ENCODE peak calls at places on chromosome 9, in five cellular contexts. One of them, this sample, is unnamed.

GRCh38 chr9:96062854-96063253 is 187.4 kb downstream of the ERCC6L2 start:
- DNase-seq in HCT116: no peak
- DNase-seq in heart left ventricle: no peak
- DNase-seq in breast epithelium: no peak
- DNase-seq in uterus: no peak
- DNase-seq in this sample: no peak

GRCh38 chr9:17219261-17219660 is 84.4 kb downstream of the CNTLN start:
- DNase-seq in heart left ventricle: no peak
- DNase-seq in breast epithelium: no peak
- DNase-seq in uterus: no peak
- DNase-seq in HCT116: no peak
- DNase-seq in this sample: no peak

GRCh38 chr9:133571491-133571890 is 37.0 kb downstream of the ADAMTSL2 start:
- DNase-seq in heart left ventricle: no peak
- DNase-seq in breast epithelium: no peak
- DNase-seq in uterus: no peak
- DNase-seq in HCT116: no peak
- DNase-seq in this sample: no peak

GRCh38 chr9:91949946-91950664 is at the start of gene ROR2:
- DNase-seq in HCT116: peak; percentile 37
- DNase-seq in breast epithelium: peak; percentile 39
- DNase-seq in heart left ventricle: no peak
- DNase-seq in uterus: peak; percentile 83
- DNase-seq in this sample: peak; percentile 32

GRCh38 chr9:111961011-111961410 is 64.4 kb downstream of the UGCG start:
- DNase-seq in breast epithelium: no peak
- DNase-seq in HCT116: no peak
- DNase-seq in uterus: no peak
- DNase-seq in heart left ventricle: no peak
- DNase-seq in this sample: no peak

GRCh38 chr9:106921341-106921899 is 58.5 kb downstream of the ZNF462 start:
- DNase-seq in heart left ventricle: peak; percentile 66
- DNase-seq in uterus: peak; percentile 25
- DNase-seq in HCT116: peak; percentile 23
- DNase-seq in breast epithelium: no peak
- DNase-seq in this sample: no peak

GRCh38 chr9:80556631-80557030 is 984.9 kb downstream of the TLE4 start:
- DNase-seq in HCT116: no peak
- DNase-seq in uterus: no peak
- DNase-seq in breast epithelium: no peak
- DNase-seq in heart left ventricle: no peak
- DNase-seq in this sample: no peak

GRCh38 chr9:115276621-115277020 is 158.7 kb upstream of the TNC start:
- DNase-seq in uterus: no peak
- DNase-seq in breast epithelium: no peak
- DNase-seq in heart left ventricle: no peak
- DNase-seq in HCT116: no peak
- DNase-seq in this sample: no peak

GRCh38 chr9:686381-686813 is 155.1 kb upstream of the DMRT1 start:
- DNase-seq in uterus: no peak
- DNase-seq in heart left ventricle: no peak
- DNase-seq in breast epithelium: peak; percentile 77
- DNase-seq in HCT116: no peak
- DNase-seq in this sample: no peak

GRCh38 chr9:99059074-99059894 is 45.6 kb upstream of the TGFBR1 start:
- DNase-seq in HCT116: no peak
- DNase-seq in uterus: no peak
- DNase-seq in heart left ventricle: peak; percentile 51
- DNase-seq in breast epithelium: no peak
- DNase-seq in this sample: peak; percentile 69

GRCh38 chr9:110141118-110141797 is 66.7 kb downstream of the C9orf152 start:
- DNase-seq in uterus: peak; percentile 73
- DNase-seq in heart left ventricle: peak; percentile 48
- DNase-seq in breast epithelium: peak; percentile 77
- DNase-seq in HCT116: no peak
- DNase-seq in this sample: peak; percentile 49

GRCh38 chr9:22124263-22125011 is 115.3 kb upstream of the CDKN2B start:
- DNase-seq in HCT116: no peak
- DNase-seq in breast epithelium: no peak
- DNase-seq in uterus: no peak
- DNase-seq in heart left ventricle: no peak
- DNase-seq in this sample: no peak
- TF ChIP-seq POLR2A in HCT116: no peak
- TF ChIP-seq POLR2A in breast epithelium: no peak
- TF ChIP-seq POLR2A in uterus: no peak
- TF ChIP-seq POLR2A in heart left ventricle: no peak
- TF ChIP-seq POLR2A in this sample: no peak

GRCh38 chr9:136920069-136920468 is 24.5 kb downstream of the FBXW5 start:
- DNase-seq in HCT116: no peak
- DNase-seq in uterus: no peak
- DNase-seq in heart left ventricle: no peak
- DNase-seq in breast epithelium: no peak
- DNase-seq in this sample: peak; percentile 53

GRCh38 chr9:136917902-136918301 is 26.6 kb downstream of the FBXW5 start:
- DNase-seq in HCT116: no peak
- DNase-seq in uterus: no peak
- DNase-seq in heart left ventricle: no peak
- DNase-seq in breast epithelium: no peak
- DNase-seq in this sample: no peak

GRCh38 chr9:136916330-136917184 is 28.0 kb downstream of the FBXW5 start:
- DNase-seq in HCT116: no peak
- DNase-seq in breast epithelium: no peak
- DNase-seq in heart left ventricle: no peak
- DNase-seq in uterus: no peak
- DNase-seq in this sample: peak; percentile 47

GRCh38 chr9:136913701-136914438 is 27.6 kb downstream of the TRAF2 start:
- DNase-seq in breast epithelium: no peak
- DNase-seq in uterus: no peak
- DNase-seq in heart left ventricle: no peak
- DNase-seq in HCT116: no peak
- DNase-seq in this sample: no peak

DNA sequence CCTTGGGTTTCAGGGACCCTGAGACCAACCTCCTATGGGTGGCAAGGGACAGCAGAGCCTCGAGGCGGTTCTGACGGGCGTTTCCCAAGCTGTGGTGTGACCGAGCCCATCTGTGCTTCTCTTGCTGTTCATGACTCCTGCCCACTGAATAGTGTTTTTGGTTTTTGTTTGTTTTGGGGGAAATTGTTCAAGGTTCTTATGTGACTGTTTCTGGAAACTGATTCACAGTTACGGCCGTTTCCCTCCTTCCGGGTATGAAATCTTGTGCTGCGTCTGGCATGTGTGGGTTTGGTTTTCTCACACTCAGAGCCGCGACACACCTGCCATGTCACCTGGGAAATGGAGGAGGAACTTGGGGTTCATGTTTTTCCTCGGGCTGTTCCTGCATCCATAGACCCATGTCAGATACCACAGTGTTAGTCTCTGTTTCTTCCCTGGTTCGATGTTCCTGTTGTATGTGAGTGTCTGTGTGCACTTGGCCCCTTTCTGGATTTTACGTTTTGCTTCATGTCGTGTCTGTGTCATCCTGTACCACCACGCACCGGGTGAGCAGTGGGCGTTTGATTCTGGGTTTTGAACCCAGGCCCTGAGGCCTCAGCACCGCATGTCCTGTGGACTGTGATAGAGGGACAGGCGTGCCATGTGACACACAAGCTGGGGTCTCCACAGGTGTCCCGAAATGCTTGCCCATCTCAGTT is 28.8 kb downstream of the FBXW5 start:
- DNase-seq in breast epithelium: no peak
- DNase-seq in heart left ventricle: no peak
- DNase-seq in HCT116: no peak
- DNase-seq in uterus: no peak
- DNase-seq in this sample: no peak
- H3K27ac ChIP-seq in breast epithelium: no peak overlapping the region
- H3K27ac ChIP-seq in heart left ventricle: no peak overlapping the region
- H3K27ac ChIP-seq in HCT116: no peak overlapping the region
- H3K27ac ChIP-seq in uterus: no peak overlapping the region
- H3K27ac ChIP-seq in this sample: no peak overlapping the region

DNA sequence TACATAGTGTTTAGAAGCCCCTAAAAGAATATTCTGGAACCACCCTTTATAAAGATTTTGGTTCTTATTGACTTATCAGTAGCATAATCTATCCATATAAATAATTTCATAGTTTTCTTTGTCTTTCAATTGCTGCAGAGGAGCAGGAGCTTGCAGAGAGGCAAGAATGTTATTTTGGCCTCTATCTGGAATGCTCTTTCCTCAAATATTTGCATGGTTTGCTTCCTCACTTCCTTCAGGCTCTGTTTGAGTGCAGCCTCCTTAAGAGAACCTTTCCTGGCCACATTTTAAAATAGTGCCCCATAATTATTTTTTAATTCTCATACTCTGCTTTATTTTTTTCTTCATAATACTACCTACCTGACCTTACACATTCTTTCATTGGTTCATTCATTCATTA is 1.5 kb downstream of the C5 start:
- DNase-seq in breast epithelium: no peak
- DNase-seq in HCT116: no peak
- DNase-seq in heart left ventricle: no peak
- DNase-seq in uterus: no peak
- DNase-seq in this sample: no peak
- H3K4me3 ChIP-seq in breast epithelium: no peak overlapping the region
- H3K4me3 ChIP-seq in HCT116: no peak overlapping the region
- H3K4me3 ChIP-seq in heart left ventricle: no peak overlapping the region
- H3K4me3 ChIP-seq in uterus: no peak overlapping the region
- H3K4me3 ChIP-seq in this sample: no peak overlapping the region

DNA sequence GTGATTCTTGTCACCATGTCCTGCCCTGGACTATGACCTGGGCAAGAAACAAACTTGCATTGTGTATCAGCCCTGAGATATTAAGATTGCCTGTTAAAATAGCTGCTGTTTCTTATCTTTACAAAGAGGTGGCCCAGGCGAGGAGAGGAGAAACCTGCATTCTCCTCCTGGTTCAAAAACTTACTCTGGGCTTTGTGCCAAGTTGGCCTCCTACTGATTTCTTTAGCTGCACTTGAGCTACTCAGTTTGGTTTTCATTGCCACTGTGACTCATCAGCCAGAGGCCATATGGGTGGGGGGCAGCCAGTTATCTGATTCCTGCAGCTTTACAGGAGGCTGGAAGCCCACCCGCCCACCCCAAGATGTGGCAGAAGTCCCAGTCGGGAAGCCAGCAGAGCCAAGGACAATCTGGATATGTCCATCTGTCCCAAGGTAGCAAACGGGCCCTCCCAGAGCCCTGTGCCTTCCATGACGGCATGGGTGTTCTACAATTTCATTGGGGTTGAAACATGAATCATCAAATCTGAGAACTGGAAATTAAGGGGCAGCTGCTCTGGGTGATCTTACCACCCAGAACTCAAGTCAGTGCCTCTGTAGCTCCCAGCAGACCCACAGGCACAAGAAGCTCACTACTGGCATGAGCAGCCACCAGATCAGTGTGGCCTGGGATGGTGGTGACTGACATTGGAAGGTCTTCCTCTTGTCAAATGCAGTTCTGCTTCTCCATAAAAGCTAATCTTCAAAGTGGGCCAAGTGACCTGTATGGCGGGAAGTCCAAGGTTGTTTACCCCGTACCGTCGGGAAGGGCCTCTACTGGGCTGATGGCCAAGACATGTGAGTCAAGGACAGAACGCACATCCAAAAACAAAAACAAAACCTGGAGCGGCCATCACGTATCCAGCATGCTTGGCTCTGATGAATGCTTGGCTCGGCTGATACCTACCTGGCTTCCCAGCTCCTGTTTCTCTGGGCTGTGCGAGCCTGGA is 15.5 kb downstream of the FCN2 start:
- DNase-seq in uterus: peak; percentile 78
- DNase-seq in HCT116: peak; percentile 69
- DNase-seq in breast epithelium: peak; percentile 47
- DNase-seq in heart left ventricle: peak; percentile 73
- DNase-seq in this sample: no peak
- TF ChIP-seq POLR2A in uterus: peak; percentile 8
- TF ChIP-seq POLR2A in HCT116: no peak
- TF ChIP-seq POLR2A in breast epithelium: no peak
- TF ChIP-seq POLR2A in heart left ventricle: no peak
- TF ChIP-seq POLR2A in this sample: no peak

DNA sequence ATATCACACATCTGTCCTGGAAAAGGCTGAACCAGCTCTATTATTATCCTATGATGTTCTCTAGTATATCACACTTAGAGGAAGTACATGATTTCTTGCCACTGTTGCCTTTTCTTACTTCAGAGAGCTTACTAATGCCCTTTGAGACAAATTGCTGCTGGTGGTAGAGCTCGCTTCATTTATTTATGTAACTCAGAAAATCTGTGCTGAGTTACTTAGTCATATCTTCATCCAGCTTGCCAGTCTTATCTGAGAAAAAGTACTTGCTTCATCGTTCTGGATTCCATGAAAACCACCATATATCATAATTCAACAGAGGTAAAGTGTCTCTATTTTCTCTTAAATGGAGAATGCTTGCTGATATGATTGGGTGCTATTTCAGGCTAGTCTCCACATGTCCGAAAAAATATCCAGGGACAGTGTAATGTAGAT is 26.6 kb downstream of the PTPDC1 start:
- DNase-seq in HCT116: no peak
- DNase-seq in heart left ventricle: no peak
- DNase-seq in uterus: no peak
- DNase-seq in breast epithelium: no peak
- DNase-seq in this sample: no peak
- H3K27ac ChIP-seq in HCT116: no peak overlapping the region
- H3K27ac ChIP-seq in heart left ventricle: no peak overlapping the region
- H3K27ac ChIP-seq in uterus: no peak overlapping the region
- H3K27ac ChIP-seq in breast epithelium: no peak overlapping the region
- H3K27ac ChIP-seq in this sample: no peak overlapping the region

DNA sequence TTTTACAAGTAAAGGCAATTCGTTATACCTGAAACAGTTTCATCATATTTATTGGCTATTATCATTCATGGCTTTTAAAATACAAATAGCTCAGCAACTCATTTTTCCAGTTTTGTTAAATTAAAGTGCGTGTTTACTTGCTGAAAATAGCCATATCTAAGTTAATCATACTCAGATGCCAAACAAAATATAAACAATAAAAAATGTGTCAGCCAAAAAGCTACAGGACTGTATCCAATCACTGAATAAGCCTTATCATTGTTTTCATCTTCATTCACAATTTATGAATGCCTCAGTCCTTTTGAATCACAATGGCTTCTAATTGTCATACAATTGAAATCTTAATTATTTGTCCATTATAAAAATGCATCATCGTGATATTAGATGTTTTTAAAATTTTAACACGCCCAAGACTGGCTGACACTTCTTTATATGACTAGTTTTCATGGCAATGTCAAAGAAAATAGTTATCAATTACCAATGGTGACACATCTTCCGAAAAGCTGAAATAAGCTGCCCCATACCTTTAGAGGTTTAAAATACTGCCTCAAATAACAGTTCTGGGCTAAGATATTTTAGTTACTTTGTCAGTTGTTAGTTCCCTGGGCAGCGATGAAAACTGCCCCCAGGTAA is 1.9 kb downstream of the NFIB start:
- DNase-seq in uterus: no peak
- DNase-seq in HCT116: no peak
- DNase-seq in breast epithelium: no peak
- DNase-seq in heart left ventricle: no peak
- DNase-seq in this sample: no peak
- H3K4me3 ChIP-seq in uterus: peak overlapping the region; percentile 87
- H3K4me3 ChIP-seq in HCT116: no peak overlapping the region
- H3K4me3 ChIP-seq in breast epithelium: peak overlapping the region; percentile 83
- H3K4me3 ChIP-seq in heart left ventricle: peak overlapping the region; percentile 84
- H3K4me3 ChIP-seq in this sample: peak overlapping the region; percentile 71

GRCh38 chr9:35538361-35539234 is 48.7 kb downstream of the RUSC2 start:
- DNase-seq in breast epithelium: peak; percentile 55
- DNase-seq in uterus: peak; percentile 80
- DNase-seq in heart left ventricle: peak; percentile 77
- DNase-seq in HCT116: no peak
- DNase-seq in this sample: peak; percentile 64
- TF ChIP-seq POLR2A in breast epithelium: peak; percentile 6
- TF ChIP-seq POLR2A in uterus: peak; percentile 50
- TF ChIP-seq POLR2A in heart left ventricle: no peak
- TF ChIP-seq POLR2A in HCT116: no peak
- TF ChIP-seq POLR2A in this sample: no peak

This sample was measured in upper lobe of left lung.